ENCODE peak calls at places on chromosomes 4 and X, in four cellular contexts. V, K, L and G are unnamed samples.
A peak's percentile ranks its signal among the peaks of the same experiment; 100 is the strongest.

GRCh38 chr4:168475745-168476144 is 4.5 kb downstream of the DDX60L start:
- DNase-seq in K (no peak), V (no peak), L (no peak), G (no peak)

GRCh38 chrX:1481636-1482529 is 29.2 kb upstream of the ASMTL start:
- DNase-seq in K (peak; percentile 33), V (no peak), L (no peak), G (peak; percentile 64)

GRCh38 chr4:101701551-101701950 is 89.0 kb upstream of the BANK1 start:
- DNase-seq in K (no peak), V (no peak), L (no peak), G (no peak)

GRCh38 chrX:154136627-154137161 is 7.3 kb upstream of the OPN1LW start:
- DNase-seq in V (peak; percentile 15), K (peak; percentile 33), L (peak; percentile 81), G (peak; percentile 75)

GRCh38 chr4:108543359-108543968 is 76.9 kb upstream of the RPL34 start:
- DNase-seq in L (no peak), V (no peak), K (no peak), G (no peak)

GRCh38 chrX:14030248-14030592 is 528 bp upstream of the GEMIN8 start:
- DNase-seq in L (no peak), V (no peak), K (no peak), G (no peak)

GRCh38 chr4:48380583-48381167 is 39.3 kb downstream of the SLAIN2 start:
- DNase-seq in K (no peak), L (no peak), V (no peak), G (no peak)

GRCh38 chrX:30620980-30621716 is 32.1 kb upstream of the GK start:
- DNase-seq in V (no peak), K (no peak), L (no peak), G (no peak)

GRCh38 chr4:22465349-22465748 is 50.5 kb downstream of the ADGRA3 start:
- DNase-seq in K (no peak), V (no peak), L (no peak), G (no peak)

DNA sequence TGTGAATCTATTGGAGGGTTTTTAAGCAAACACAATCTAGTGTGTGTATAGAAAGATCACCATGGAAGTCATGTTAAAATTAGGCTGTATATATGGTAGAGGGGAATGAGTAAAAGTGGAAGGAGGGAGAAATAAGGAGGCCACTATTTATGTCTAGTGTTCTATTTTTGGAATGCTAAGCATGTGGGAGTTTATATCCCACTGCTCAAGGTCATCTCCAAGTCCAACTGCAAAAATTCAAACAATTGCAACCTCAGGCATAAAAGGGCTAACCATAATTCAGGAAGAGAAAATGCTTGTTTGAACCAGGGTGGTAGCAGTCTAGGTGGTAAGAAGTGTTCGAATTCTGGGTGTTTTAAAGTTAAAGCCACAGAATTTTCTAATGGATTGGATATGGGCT is 39.2 kb downstream of the SERPINA7 start:
- DNase-seq in K (no peak), V (no peak), L (no peak), G (no peak)
- TF ChIP-seq POLR2A in K (no peak), V (no peak), L (no peak), G (no peak)

GRCh38 chr4:4269326-4269725 is 20.6 kb downstream of the LYAR start:
- DNase-seq in V (no peak), K (no peak), L (no peak), G (no peak)
- H3K36me3 ChIP-seq in V (no peaks in the 10 kb centered on the region), K (peaks cover 56% of the 10 kb centered on the region), L (no peaks in the 10 kb centered on the region), G (no peaks in the 10 kb centered on the region)

GRCh38 chr4:1219553-1219950 is 29.4 kb downstream of the CTBP1 start:
- DNase-seq in K (no peak), L (no peak), V (no peak), G (no peak)
- H3K4me1 ChIP-seq in K (no peaks in the 10 kb centered on the region), L (peaks cover 5% of the 10 kb centered on the region), V (peaks cover 28% of the 10 kb centered on the region), G (peaks cover 10% of the 10 kb centered on the region)

GRCh38 chr4:171612907-171613306 is 200.3 kb upstream of the GALNTL6 start:
- DNase-seq in K (no peak), L (no peak), V (no peak), G (no peak)
- TF ChIP-seq POLR2A in K (no peak), L (no peak), V (no peak), G (no peak)

GRCh38 chr4:131348258-131348657 is 1800.8 kb upstream of the PCDH10 start:
- DNase-seq in K (no peak), V (no peak), L (no peak), G (no peak)

GRCh38 chr4:131344761-131345160 is 1804.3 kb upstream of the PCDH10 start:
- DNase-seq in V (no peak), L (no peak), K (no peak), G (no peak)

GRCh38 chr4:131347816-131348215 is 1801.3 kb upstream of the PCDH10 start:
- DNase-seq in K (no peak), L (no peak), V (no peak), G (no peak)
- H3K36me3 ChIP-seq in K (no peaks in the 10 kb centered on the region), L (no peaks in the 10 kb centered on the region), V (no peaks in the 10 kb centered on the region), G (no peaks in the 10 kb centered on the region)

DNA sequence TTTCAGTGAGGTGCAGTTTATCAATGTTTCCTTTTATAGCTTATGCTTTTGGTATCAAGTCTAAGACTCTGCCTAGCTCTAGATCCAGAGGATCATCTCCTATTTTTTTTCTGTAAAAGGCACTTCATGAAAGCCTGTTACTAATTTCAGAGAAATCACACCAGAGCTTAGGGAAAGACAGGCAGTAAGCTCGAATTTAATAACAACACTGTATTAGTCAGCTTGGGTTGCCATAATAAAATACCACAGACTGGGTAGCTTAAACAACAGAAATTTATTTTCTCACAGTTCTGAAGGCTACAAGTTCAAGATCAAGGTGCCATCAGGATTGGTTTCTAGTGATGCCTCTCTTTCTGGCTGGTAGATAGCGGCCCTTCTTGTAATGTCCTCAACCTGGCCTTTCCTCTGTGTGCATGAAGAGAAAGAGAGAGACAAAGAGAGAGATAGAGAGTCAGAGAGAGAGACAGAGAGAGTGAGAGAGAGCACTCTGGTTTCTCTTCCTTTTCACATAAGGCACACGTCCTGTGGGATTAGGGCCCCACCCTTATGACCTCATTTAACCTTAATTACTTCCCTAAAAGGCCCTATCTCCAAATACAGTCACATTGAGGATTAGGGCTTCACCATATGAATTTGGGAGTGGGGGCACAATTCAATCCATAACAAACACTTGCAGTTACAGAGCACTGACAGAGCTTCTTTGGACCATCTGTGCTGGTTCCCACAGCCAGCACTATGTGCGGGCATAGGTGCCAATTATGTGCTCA is 114.7 kb upstream of the MED14 start:
- DNase-seq in L (no peak), K (no peak), V (no peak), G (no peak)
- H3K4me1 ChIP-seq in L (peaks cover 1% of the 10 kb centered on the region), K (peaks cover 18% of the 10 kb centered on the region), V (no peaks in the 10 kb centered on the region), G (no peaks in the 10 kb centered on the region)